ENCODE peak calls at places on chromosomes 3 and 15, in six cellular contexts. K is activated naive CD4-positive, alpha-beta T cell treated with anti-CD3 and anti-CD28 coated beads, Interleukin-2, amount 50 U/mL, for 72 hours; I is cardiac fibroblast; M is uterus; U is HL-60; N is stimulated activated CD8-positive, alpha-beta memory T cell treated with anti-CD3 and anti-CD28 coated beads, Interleukin-12 subunit alpha, Interleukin-12 subunit beta, amount 100 ng/mL, for 1 hour. A is an unnamed sample.

GRCh38 chr3:40044487-40044886 is 235.1 kb downstream of the MYRIP start:
- DNase-seq in K (no peak), I (peak; percentile 89), M (no peak), U (no peak), N (no peak), A (peak; percentile 76)

GRCh38 chr15:98241032-98241554 is 280.6 kb downstream of the ARRDC4 start:
- DNase-seq in K (no peak), I (no peak), M (no peak), U (no peak), N (no peak), A (no peak)

GRCh38 chr3:42807929-42808328 is 1.3 kb upstream of the ACKR2 start:
- DNase-seq in K (no peak), I (no peak), M (no peak), U (no peak), N (no peak), A (no peak)

GRCh38 chr3:172034786-172035685 is 4.3 kb upstream of the FNDC3B start:
- DNase-seq in K (peak; percentile 10), I (peak; percentile 44), M (no peak), U (peak; percentile 51), N (no peak), A (peak; percentile 39)

GRCh38 chr3:157905885-157906284 is 200.3 kb downstream of the SHOX2 start:
- DNase-seq in K (no peak), I (no peak), M (no peak), U (no peak), N (no peak), A (no peak)

GRCh38 chr15:81792646-81793045 is 253.2 kb downstream of the MEX3B start:
- DNase-seq in K (no peak), I (no peak), M (no peak), U (no peak), N (no peak), A (no peak)

GRCh38 chr3:195809796-195810454 is 1.8 kb downstream of the MUC4 start:
- DNase-seq in K (no peak), I (no peak), M (no peak), U (no peak), N (no peak), A (peak; percentile 41)

GRCh38 chr3:7385635-7386034 is 524.7 kb downstream of the GRM7 start:
- DNase-seq in K (no peak), I (peak; percentile 20), M (no peak), U (no peak), N (no peak), A (no peak)

GRCh38 chr3:152539191-152539764 is 270.5 kb downstream of the MBNL1 start:
- DNase-seq in K (no peak), I (no peak), M (no peak), U (peak; percentile 9), N (no peak), A (no peak)

GRCh38 chr3:4742359-4742758 is 236.9 kb upstream of the BHLHE40 start:
- DNase-seq in K (no peak), I (no peak), M (no peak), U (no peak), N (no peak), A (no peak)

GRCh38 chr3:118478706-118479276 is 555.9 kb downstream of the IGSF11 start:
- DNase-seq in K (no peak), I (no peak), M (no peak), U (no peak), N (no peak), A (no peak)

GRCh38 chr3:197471221-197472010 is 84.4 kb downstream of the BDH1 start:
- DNase-seq in K (no peak), I (no peak), M (no peak), U (no peak), N (no peak), A (no peak)

GRCh38 chr15:64089553-64090280 is 3.9 kb downstream of the CIAO2A start:
- DNase-seq in K (no peak), I (no peak), M (no peak), U (no peak), N (no peak), A (no peak)

GRCh38 chr3:55177749-55178148 is 249.9 kb upstream of the LRTM1 start:
- DNase-seq in K (no peak), I (peak; percentile 28), M (no peak), U (no peak), N (no peak), A (no peak)

GRCh38 chr15:59174846-59175831 is 31.5 kb upstream of the LDHAL6B start:
- DNase-seq in K (peak; percentile 17), I (peak; percentile 85), M (peak; percentile 36), U (peak; percentile 52), N (no peak), A (peak; percentile 64)

GRCh38 chr3:167866321-167866720 is 130.8 kb downstream of the SERPINI1 start:
- DNase-seq in K (no peak), I (peak; percentile 12), M (no peak), U (no peak), N (no peak), A (no peak)

GRCh38 chr3:185759523-185759922 is 65.3 kb downstream of the IGF2BP2 start:
- DNase-seq in K (no peak), I (no peak), M (no peak), U (no peak), N (no peak), A (no peak)

GRCh38 chr3:181298421-181298820 is 308.9 kb upstream of the DNAJC19 start:
- DNase-seq in K (no peak), I (no peak), M (no peak), U (no peak), N (no peak), A (no peak)

GRCh38 chr3:58106640-58107039 is 98.4 kb downstream of the FLNB start:
- DNase-seq in K (no peak), I (no peak), M (no peak), U (no peak), N (no peak), A (no peak)

GRCh38 chr3:150022406-150023238 is 51.9 kb upstream of the PFN2 start:
- DNase-seq in K (no peak), I (no peak), M (no peak), U (no peak), N (no peak), A (no peak)

A was measured in AG08395.